ENCODE peak calls at places on chromosomes 3 and 15, in five cellular contexts. Y is foreskin fibroblast, W is stromal cell of bone marrow, Z is EH, S is aorta. L is an unnamed sample.

GRCh38 chr15:39242345-39242744 is 338.5 kb upstream of the THBS1 start:
- DNase-seq in S (no peak), Y (peak), Z (peak), W (peak), L (peak)

GRCh38 chr3:194688207-194688711 is 2.6 kb downstream of the FAM43A start:
- DNase-seq in S (peak), Y (peak), Z (peak), W (no peak), L (peak)

GRCh38 chr3:31092748-31093607 is 198.5 kb upstream of the GADL1 start:
- DNase-seq in S (no peak), Z (peak), Y (peak), W (no peak), L (no peak)

GRCh38 chr3:27632431-27633223 is 89.5 kb downstream of the EOMES start:
- DNase-seq in S (peak), Z (peak), W (peak), Y (peak), L (peak)

GRCh38 chr3:127637546-127637945 is 8.6 kb downstream of the PODXL2 start:
- DNase-seq in Y (peak), Z (no peak), S (no peak), W (no peak), L (no peak)

GRCh38 chr15:97521894-97522293 is 438.6 kb upstream of the ARRDC4 start:
- DNase-seq in S (no peak), W (no peak), Z (no peak), Y (peak), L (no peak)

GRCh38 chr3:4994823-4995499 is 15.7 kb downstream of the BHLHE40 start:
- DNase-seq in Y (peak), S (peak), Z (peak), W (peak), L (peak)

GRCh38 chr3:98901032-98901464 is 447 bp downstream of the DCBLD2 start:
- DNase-seq in S (peak), Y (peak), W (no peak), Z (peak), L (peak)

GRCh38 chr3:100268986-100269385 is 8.2 kb downstream of the TBC1D23 start:
- DNase-seq in Y (peak), S (no peak), Z (peak), W (no peak), L (no peak)

GRCh38 chr3:119329551-119329950 is 35.4 kb downstream of the ARHGAP31 start:
- DNase-seq in S (no peak), Y (no peak), Z (no peak), W (no peak), L (no peak)

GRCh38 chr3:46946856-46947544 is 29.5 kb downstream of the CCDC12 start:
- DNase-seq in W (no peak), Y (no peak), Z (peak), S (peak), L (peak)

GRCh38 chr3:153350420-153350819 is 188.4 kb downstream of the RAP2B start:
- DNase-seq in Y (peak), W (peak), Z (peak), S (no peak), L (peak)

GRCh38 chr3:133366921-133367320 is 32.9 kb upstream of the BFSP2 start:
- DNase-seq in W (no peak), S (no peak), Z (no peak), Y (no peak), L (no peak)

GRCh38 chr3:66047321-66048050 is 8.8 kb upstream of the MAGI1 start:
- DNase-seq in Z (peak), W (peak), S (peak), Y (peak), L (peak)

GRCh38 chr15:48974865-48975264 is 11.1 kb upstream of the SHC4 start:
- DNase-seq in W (no peak), S (no peak), Y (no peak), Z (no peak), L (peak)

GRCh38 chr3:111712294-111713180 is 117.4 kb upstream of the ZBED2 start:
- DNase-seq in W (peak), Z (no peak), Y (no peak), S (no peak), L (peak)

GRCh38 chr3:149401215-149401925 is 23.9 kb upstream of the TM4SF1 start:
- DNase-seq in Z (peak), Y (peak), S (no peak), W (no peak), L (peak)

GRCh38 chr3:151894219-151894618 is 20.8 kb downstream of the SUCNR1 start:
- DNase-seq in S (no peak), Y (no peak), Z (no peak), W (no peak), L (no peak)

GRCh38 chr3:81249540-81250029 is 511.9 kb downstream of the GBE1 start:
- DNase-seq in Z (peak), S (no peak), W (no peak), Y (peak), L (no peak)

GRCh38 chr15:28957606-28958498 is 72.1 kb downstream of the APBA2 start:
- DNase-seq in W (no peak), Z (no peak), S (peak), Y (no peak), L (peak)

GRCh38 chr3:105616374-105616915 is 249.7 kb downstream of the ALCAM start:
- DNase-seq in Z (peak), Y (no peak), W (no peak), S (no peak), L (peak)

GRCh38 chr15:61641645-61642044 is 412.5 kb upstream of the RORA start:
- DNase-seq in W (no peak), Z (no peak), Y (no peak), S (no peak), L (no peak)

GRCh38 chr3:27606537-27606936 is 115.6 kb downstream of the EOMES start:
- DNase-seq in Z (peak), Y (peak), W (no peak), S (no peak), L (no peak)

GRCh38 chr15:29568840-29569532 is 253.3 kb downstream of the TJP1 start:
- DNase-seq in S (no peak), Y (peak), Z (peak), W (no peak), L (peak)

L was measured in osteoblast.